ENCODE peak calls at places on chromosomes 5 and 9, in four cellular contexts. W is GM12878, U is WTC11, Q is K562. H is an unnamed sample.

GRCh38 chr5:178403351-178403750 is 170.7 kb upstream of the PHYKPL start:
- DNase-seq in W (no peak), U (no peak), Q (no peak), H (no peak)

GRCh38 chr9:91312717-91313325 is 48.9 kb downstream of the AUH start:
- DNase-seq in W (no peak), U (no peak), Q (no peak), H (no peak)

GRCh38 chr5:160747963-160748362 is 104.0 kb downstream of the ATP10B start:
- DNase-seq in W (no peak), U (no peak), Q (no peak), H (no peak)

GRCh38 chr5:141574122-141574510 is 44.7 kb downstream of the DIAPH1 start:
- DNase-seq in W (no peak), U (no peak), Q (no peak), H (no peak)

GRCh38 chr5:175710361-175710760 is 52.5 kb downstream of the HRH2 start:
- DNase-seq in W (no peak), U (peak; percentile 5), Q (no peak), H (no peak)

GRCh38 chr9:120711841-120712538 is 2.3 kb downstream of the MEGF9 start:
- DNase-seq in W (no peak), U (no peak), Q (peak; percentile 45), H (no peak)

GRCh38 chr9:126984969-126985368 is 70.4 kb downstream of the RALGPS1 start:
- DNase-seq in W (no peak), U (no peak), Q (peak; percentile 9), H (no peak)

GRCh38 chr9:130352081-130352480 is 86.5 kb downstream of the HMCN2 start:
- DNase-seq in W (peak; percentile 12), U (no peak), Q (no peak), H (no peak)

GRCh38 chr5:137560414-137560813 is 61.3 kb upstream of the SPOCK1 start:
- DNase-seq in W (no peak), U (no peak), Q (no peak), H (no peak)

GRCh38 chr9:101796044-101796443 is 57.6 kb upstream of the GRIN3A start:
- DNase-seq in W (no peak), U (no peak), Q (no peak), H (no peak)

GRCh38 chr9:136054798-136055714 is 40.0 kb downstream of the NACC2 start:
- DNase-seq in W (no peak), U (no peak), Q (no peak), H (no peak)

GRCh38 chr5:3107118-3107517 is 355.6 kb upstream of the IRX2 start:
- DNase-seq in W (no peak), U (no peak), Q (no peak), H (no peak)
- TF ChIP-seq CBFB in W (no peak), U (no peak), Q (no peak), H (no peak)

DNA sequence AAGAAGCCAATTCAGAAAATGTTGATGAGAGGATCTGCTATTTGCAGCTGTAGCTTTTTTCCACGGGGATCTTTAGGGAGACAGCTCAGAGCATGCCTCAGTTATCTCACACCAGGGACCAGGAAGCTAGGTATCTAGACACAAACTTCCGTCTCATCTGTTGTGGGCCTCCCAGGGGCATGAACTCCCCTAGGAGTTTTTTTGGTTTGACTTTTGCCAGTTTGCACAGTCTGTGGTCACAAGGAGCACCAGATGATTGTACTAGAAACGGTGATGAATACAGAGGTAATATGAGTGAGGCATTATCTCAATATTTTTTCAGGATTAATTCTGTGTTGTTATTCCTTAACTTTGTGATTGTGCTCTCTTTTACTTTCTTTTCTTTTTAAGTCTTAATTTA is 533.2 kb upstream of the SEMA6A start:
- DNase-seq in W (no peak), U (no peak), Q (no peak), H (no peak)
- TF ChIP-seq CBFB in W (no peak), U (no peak), Q (no peak), H (no peak)

GRCh38 chr5:6282360-6282759 is 96.0 kb downstream of the MED10 start:
- DNase-seq in W (no peak), U (no peak), Q (no peak), H (no peak)
- TF ChIP-seq CBFB in W (no peak), U (no peak), Q (no peak), H (no peak)

GRCh38 chr5:89253931-89254330 is 370.9 kb upstream of the MEF2C start:
- DNase-seq in W (no peak), U (no peak), Q (no peak), H (no peak)
- TF ChIP-seq CBFB in W (no peak), U (no peak), Q (no peak), H (no peak)

GRCh38 chr5:66864240-66864884 is 268.2 kb downstream of the MAST4 start:
- DNase-seq in W (no peak), U (peak; percentile 40), Q (peak; percentile 10), H (peak; percentile 15)
- TF ChIP-seq CBFB in W (no peak), U (no peak), Q (no peak), H (no peak)

GRCh38 chr9:134287591-134288518 is 38.4 kb upstream of the RXRA start:
- DNase-seq in W (no peak), U (no peak), Q (no peak), H (no peak)
- TF ChIP-seq CBFB in W (no peak), U (no peak), Q (no peak), H (no peak)

H was measured in HepG2.